ENCODE peak calls at places on chromosomes 7 and 10, in six cellular contexts. One of them, this sample, is unnamed.
A peak's percentile ranks its signal among the peaks of the same experiment; 100 is the strongest.

GRCh38 chr7:134755422-134756022 is 23.9 kb upstream of the CALD1 start:
- DNase-seq in endothelial cell: peak; percentile 65
- DNase-seq in lower lobe of right lung: no peak
- DNase-seq in lung: no peak
- DNase-seq in neural progenitor cell: peak; percentile 47
- DNase-seq in vagina: no peak
- DNase-seq in this sample: no peak

GRCh38 chr10:100186253-100186780 is 488 bp upstream of the ERLIN1 start:
- DNase-seq in vagina: peak; percentile 88
- DNase-seq in neural progenitor cell: no peak
- DNase-seq in endothelial cell: peak; percentile 27
- DNase-seq in lung: peak; percentile 35
- DNase-seq in lower lobe of right lung: peak; percentile 56
- DNase-seq in this sample: no peak

GRCh38 chr7:152588350-152588749 is 87.6 kb downstream of the XRCC2 start:
- DNase-seq in lower lobe of right lung: no peak
- DNase-seq in endothelial cell: no peak
- DNase-seq in lung: no peak
- DNase-seq in neural progenitor cell: no peak
- DNase-seq in vagina: no peak
- DNase-seq in this sample: no peak

GRCh38 chr10:35140727-35141126 is 14.1 kb downstream of the CREM start:
- DNase-seq in lung: no peak
- DNase-seq in vagina: no peak
- DNase-seq in endothelial cell: no peak
- DNase-seq in neural progenitor cell: no peak
- DNase-seq in lower lobe of right lung: no peak
- DNase-seq in this sample: no peak

GRCh38 chr7:2626498-2627117 is 5.2 kb upstream of the TTYH3 start:
- DNase-seq in neural progenitor cell: no peak
- DNase-seq in vagina: no peak
- DNase-seq in lower lobe of right lung: no peak
- DNase-seq in endothelial cell: no peak
- DNase-seq in lung: no peak
- DNase-seq in this sample: no peak

GRCh38 chr7:137943132-137943551 is 58.7 kb downstream of the CREB3L2 start:
- DNase-seq in lung: no peak
- DNase-seq in endothelial cell: no peak
- DNase-seq in neural progenitor cell: no peak
- DNase-seq in vagina: no peak
- DNase-seq in lower lobe of right lung: no peak
- DNase-seq in this sample: no peak

GRCh38 chr10:95600158-95600557 is 39.0 kb upstream of the SORBS1 start:
- DNase-seq in neural progenitor cell: no peak
- DNase-seq in lower lobe of right lung: no peak
- DNase-seq in endothelial cell: no peak
- DNase-seq in vagina: no peak
- DNase-seq in lung: no peak
- DNase-seq in this sample: no peak

GRCh38 chr10:44949915-44950314 is 9.7 kb upstream of the RASSF4 start:
- DNase-seq in endothelial cell: no peak
- DNase-seq in neural progenitor cell: no peak
- DNase-seq in lung: no peak
- DNase-seq in vagina: peak; percentile 18
- DNase-seq in lower lobe of right lung: no peak
- DNase-seq in this sample: no peak

GRCh38 chr10:102310356-102311024 is 65.2 kb downstream of the GBF1 start:
- DNase-seq in endothelial cell: no peak
- DNase-seq in lung: no peak
- DNase-seq in vagina: no peak
- DNase-seq in lower lobe of right lung: no peak
- DNase-seq in neural progenitor cell: no peak
- DNase-seq in this sample: no peak

GRCh38 chr10:70337201-70337651 is 45.2 kb downstream of the LRRC20 start:
- DNase-seq in lower lobe of right lung: no peak
- DNase-seq in neural progenitor cell: peak; percentile 66
- DNase-seq in lung: no peak
- DNase-seq in endothelial cell: no peak
- DNase-seq in vagina: no peak
- DNase-seq in this sample: no peak

GRCh38 chr7:88927-89921 is 103.1 kb upstream of the FAM20C start:
- DNase-seq in lower lobe of right lung: no peak
- DNase-seq in endothelial cell: no peak
- DNase-seq in lung: peak; percentile 31
- DNase-seq in vagina: peak; percentile 87
- DNase-seq in neural progenitor cell: no peak
- DNase-seq in this sample: peak; percentile 31

GRCh38 chr10:11170993-11171416 is 153.3 kb downstream of the CELF2 start:
- DNase-seq in neural progenitor cell: no peak
- DNase-seq in endothelial cell: no peak
- DNase-seq in vagina: no peak
- DNase-seq in lower lobe of right lung: no peak
- DNase-seq in lung: no peak
- DNase-seq in this sample: no peak

DNA sequence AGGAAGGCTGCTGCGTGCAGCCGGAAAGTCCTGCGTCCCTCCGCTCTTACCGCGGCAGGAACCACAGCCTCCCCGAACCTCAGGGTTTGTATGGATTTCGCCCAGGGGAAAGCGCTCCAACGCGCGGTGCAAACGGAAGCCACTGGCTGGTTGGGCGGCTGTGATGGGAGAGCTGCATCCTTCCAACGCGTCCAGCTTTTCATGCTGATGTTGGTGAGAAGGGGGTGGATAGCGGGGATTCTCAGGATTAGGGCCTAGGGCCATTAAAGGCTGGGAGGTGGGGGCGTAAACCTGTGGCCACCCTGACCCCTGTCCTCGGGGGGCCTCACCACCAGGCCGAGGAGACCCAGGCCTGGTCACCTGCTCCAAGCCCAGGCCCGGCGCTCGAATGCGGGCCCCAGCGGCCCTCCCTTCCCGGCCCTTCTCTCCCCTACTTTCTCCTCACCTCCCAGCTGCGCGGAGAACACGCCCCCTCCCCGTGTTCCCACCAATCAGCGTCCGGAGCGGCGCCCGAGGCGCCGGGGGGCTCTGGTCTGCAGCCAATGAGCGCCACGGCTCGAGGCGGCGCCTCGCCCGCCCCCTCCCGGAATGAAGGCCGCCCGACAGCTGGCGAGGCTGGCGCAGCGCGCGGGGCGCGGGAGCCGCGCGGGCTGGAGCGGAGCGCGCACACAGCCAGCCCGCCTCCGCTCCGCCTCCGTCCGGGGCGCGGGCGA is 458 bp upstream of the NANOS1 start:
- DNase-seq in neural progenitor cell: peak; percentile 97
- DNase-seq in lung: peak; percentile 86
- DNase-seq in vagina: no peak
- DNase-seq in endothelial cell: peak; percentile 85
- DNase-seq in lower lobe of right lung: peak; percentile 88
- DNase-seq in this sample: peak; percentile 96
- TF ChIP-seq CTCF in neural progenitor cell: peak; percentile 38
- TF ChIP-seq CTCF in lung: no peak
- TF ChIP-seq CTCF in vagina: no peak
- TF ChIP-seq CTCF in endothelial cell: no peak
- TF ChIP-seq CTCF in lower lobe of right lung: no peak
- TF ChIP-seq CTCF in this sample: peak; percentile 20

GRCh38 chr7:122694697-122695096 is 4.2 kb downstream of the RNF133 start:
- DNase-seq in neural progenitor cell: no peak
- DNase-seq in vagina: no peak
- DNase-seq in lower lobe of right lung: no peak
- DNase-seq in lung: no peak
- DNase-seq in endothelial cell: no peak
- DNase-seq in this sample: no peak
- TF ChIP-seq CTCF in neural progenitor cell: no peak
- TF ChIP-seq CTCF in vagina: no peak
- TF ChIP-seq CTCF in lower lobe of right lung: no peak
- TF ChIP-seq CTCF in lung: no peak
- TF ChIP-seq CTCF in endothelial cell: no peak
- TF ChIP-seq CTCF in this sample: no peak

DNA sequence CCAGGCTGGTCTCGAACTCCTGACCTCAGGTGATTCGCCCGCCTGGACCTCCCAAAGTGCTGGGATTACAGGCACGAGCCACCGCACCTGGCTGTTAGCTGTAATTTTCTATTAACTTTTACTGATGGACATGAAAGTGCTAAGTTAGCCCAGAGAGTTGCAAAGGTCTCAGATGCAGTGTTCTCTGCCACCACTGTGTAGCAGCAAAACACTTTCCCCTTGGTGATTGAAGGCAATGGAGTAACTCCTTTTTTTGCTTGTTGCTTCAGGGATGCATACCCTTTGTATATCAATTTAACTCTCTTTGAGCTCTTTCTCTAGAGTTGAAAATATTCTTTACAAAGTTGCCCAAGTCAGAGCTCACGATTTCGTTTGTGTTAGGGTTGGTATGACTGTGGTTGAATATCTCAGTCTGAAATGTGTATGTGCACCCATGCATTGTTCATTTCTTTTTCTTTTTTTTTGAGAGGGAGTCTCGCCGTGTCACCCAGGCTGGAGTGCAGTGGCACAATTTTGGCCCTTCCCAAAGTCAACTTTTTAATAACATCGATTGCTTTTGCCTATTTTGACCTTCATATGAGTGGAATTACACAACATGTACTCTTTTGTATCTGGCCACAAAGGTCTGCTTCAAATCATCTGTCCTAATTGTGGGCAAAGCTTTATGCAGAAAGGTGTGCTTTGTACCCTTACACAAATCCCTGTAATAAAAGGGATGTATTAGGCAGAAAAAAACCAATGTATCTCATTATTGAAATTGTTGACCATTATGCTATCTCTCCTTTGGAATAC is 52.6 kb downstream of the GTF2I start:
- DNase-seq in endothelial cell: no peak
- DNase-seq in lower lobe of right lung: no peak
- DNase-seq in lung: no peak
- DNase-seq in vagina: no peak
- DNase-seq in neural progenitor cell: no peak
- DNase-seq in this sample: no peak
- TF ChIP-seq CTCF in endothelial cell: no peak
- TF ChIP-seq CTCF in lower lobe of right lung: no peak
- TF ChIP-seq CTCF in lung: no peak
- TF ChIP-seq CTCF in vagina: no peak
- TF ChIP-seq CTCF in neural progenitor cell: peak; percentile 7
- TF ChIP-seq CTCF in this sample: no peak

GRCh38 chr7:142714375-142714774 is 34.9 kb upstream of the PRSS1 start:
- DNase-seq in lower lobe of right lung: no peak
- DNase-seq in lung: no peak
- DNase-seq in neural progenitor cell: no peak
- DNase-seq in endothelial cell: peak; percentile 31
- DNase-seq in vagina: no peak
- DNase-seq in this sample: no peak

GRCh38 chr7:142711196-142711595 is 38.1 kb upstream of the PRSS1 start:
- DNase-seq in endothelial cell: no peak
- DNase-seq in lower lobe of right lung: no peak
- DNase-seq in neural progenitor cell: no peak
- DNase-seq in lung: no peak
- DNase-seq in vagina: no peak
- DNase-seq in this sample: no peak

GRCh38 chr7:142711722-142712616 is 37.3 kb upstream of the PRSS1 start:
- DNase-seq in endothelial cell: no peak
- DNase-seq in vagina: no peak
- DNase-seq in lower lobe of right lung: no peak
- DNase-seq in lung: no peak
- DNase-seq in neural progenitor cell: peak; percentile 36
- DNase-seq in this sample: no peak

GRCh38 chr7:142709921-142710320 is 39.4 kb upstream of the PRSS1 start:
- DNase-seq in lung: no peak
- DNase-seq in neural progenitor cell: no peak
- DNase-seq in endothelial cell: no peak
- DNase-seq in vagina: no peak
- DNase-seq in lower lobe of right lung: no peak
- DNase-seq in this sample: no peak

GRCh38 chr7:142712617-142712957 is 36.7 kb upstream of the PRSS1 start:
- DNase-seq in lung: no peak
- DNase-seq in endothelial cell: no peak
- DNase-seq in neural progenitor cell: no peak
- DNase-seq in vagina: no peak
- DNase-seq in lower lobe of right lung: no peak
- DNase-seq in this sample: no peak
- TF ChIP-seq CTCF in lung: no peak
- TF ChIP-seq CTCF in endothelial cell: peak; percentile 8
- TF ChIP-seq CTCF in neural progenitor cell: no peak
- TF ChIP-seq CTCF in vagina: no peak
- TF ChIP-seq CTCF in lower lobe of right lung: peak; percentile 8
- TF ChIP-seq CTCF in this sample: no peak

GRCh38 chr10:76973091-76973514 is 664.5 kb downstream of the KCNMA1 start:
- DNase-seq in lung: no peak
- DNase-seq in vagina: no peak
- DNase-seq in lower lobe of right lung: no peak
- DNase-seq in endothelial cell: no peak
- DNase-seq in neural progenitor cell: no peak
- DNase-seq in this sample: no peak

GRCh38 chr10:76968483-76968882 is 669.1 kb downstream of the KCNMA1 start:
- DNase-seq in endothelial cell: no peak
- DNase-seq in lower lobe of right lung: no peak
- DNase-seq in vagina: no peak
- DNase-seq in neural progenitor cell: no peak
- DNase-seq in lung: no peak
- DNase-seq in this sample: no peak

GRCh38 chr10:76971565-76972170 is 665.9 kb downstream of the KCNMA1 start:
- DNase-seq in lung: no peak
- DNase-seq in endothelial cell: no peak
- DNase-seq in lower lobe of right lung: no peak
- DNase-seq in neural progenitor cell: no peak
- DNase-seq in vagina: no peak
- DNase-seq in this sample: no peak

GRCh38 chr10:76970795-76971519 is 666.7 kb downstream of the KCNMA1 start:
- DNase-seq in endothelial cell: no peak
- DNase-seq in neural progenitor cell: no peak
- DNase-seq in lower lobe of right lung: no peak
- DNase-seq in lung: no peak
- DNase-seq in vagina: no peak
- DNase-seq in this sample: no peak

GRCh38 chr10:76969366-76969990 is 668.1 kb downstream of the KCNMA1 start:
- DNase-seq in endothelial cell: no peak
- DNase-seq in neural progenitor cell: no peak
- DNase-seq in vagina: no peak
- DNase-seq in lower lobe of right lung: no peak
- DNase-seq in lung: no peak
- DNase-seq in this sample: no peak
- TF ChIP-seq CTCF in endothelial cell: no peak
- TF ChIP-seq CTCF in neural progenitor cell: no peak
- TF ChIP-seq CTCF in vagina: no peak
- TF ChIP-seq CTCF in lower lobe of right lung: no peak
- TF ChIP-seq CTCF in lung: no peak
- TF ChIP-seq CTCF in this sample: no peak

DNA sequence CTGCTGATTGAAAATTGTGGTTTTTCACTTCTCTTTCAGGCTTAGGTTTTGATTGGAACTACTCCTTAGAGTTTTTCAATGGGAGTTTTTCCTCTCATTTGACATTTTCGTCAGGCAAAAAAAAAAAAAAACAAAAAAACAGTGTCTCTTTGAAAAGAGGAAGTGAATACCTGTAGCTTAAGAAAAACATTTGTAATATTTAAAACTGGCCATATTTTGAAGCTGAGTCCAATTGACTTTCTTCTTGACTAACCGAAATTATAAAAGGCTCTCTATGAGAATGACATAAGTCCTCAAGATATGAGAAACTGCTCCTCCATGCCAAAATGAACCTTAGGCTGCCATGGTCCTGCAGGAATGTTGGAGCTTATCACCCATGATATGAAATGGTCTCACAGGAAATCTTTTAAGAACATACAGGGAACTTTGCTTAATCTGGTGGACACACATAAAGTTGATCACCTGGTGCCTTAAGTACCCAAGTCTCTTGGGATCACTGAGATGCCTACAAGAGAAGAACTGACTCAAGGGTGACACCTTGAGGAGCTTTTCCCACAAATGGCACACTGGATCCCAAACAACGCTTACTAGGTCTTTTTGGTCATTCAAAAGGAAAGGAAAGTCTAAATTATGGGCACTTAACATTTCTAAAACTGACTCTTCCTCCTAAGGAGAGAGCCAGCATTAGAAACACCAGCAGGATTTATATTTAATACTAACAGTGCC is 263.4 kb downstream of the CDC14C start:
- DNase-seq in endothelial cell: no peak
- DNase-seq in lung: no peak
- DNase-seq in lower lobe of right lung: no peak
- DNase-seq in neural progenitor cell: no peak
- DNase-seq in vagina: no peak
- DNase-seq in this sample: no peak
- TF ChIP-seq CTCF in endothelial cell: no peak
- TF ChIP-seq CTCF in lung: no peak
- TF ChIP-seq CTCF in lower lobe of right lung: no peak
- TF ChIP-seq CTCF in neural progenitor cell: peak; percentile 20
- TF ChIP-seq CTCF in vagina: no peak
- TF ChIP-seq CTCF in this sample: no peak

This sample was measured in GM13976.